ENCODE peak calls at places on chromosomes 11 and 22, in five cellular contexts. Y, B, L, F and Z are unnamed samples.

GRCh38 chr11:2690596-2691354 is 9.0 kb downstream of the KCNQ1OT1 start:
- DNase-seq in Y (no peak), B (peak; percentile 5), L (no peak), F (no peak), Z (no peak)

GRCh38 chr22:25710501-25710900 is 31.5 kb upstream of the MYO18B start:
- DNase-seq in Y (no peak), B (no peak), L (no peak), F (no peak), Z (no peak)

GRCh38 chr11:73359341-73359740 is 16.9 kb upstream of the RELT start:
- DNase-seq in Y (peak; percentile 89), B (no peak), L (no peak), F (no peak), Z (no peak)

GRCh38 chr22:49934144-49934890 is 15.9 kb downstream of the CRELD2 start:
- DNase-seq in Y (peak; percentile 62), B (peak; percentile 84), L (no peak), F (no peak), Z (peak; percentile 54)

GRCh38 chr22:19455585-19456370 is 8.3 kb upstream of the C22orf39 start:
- DNase-seq in Y (peak; percentile 32), B (no peak), L (no peak), F (no peak), Z (no peak)

GRCh38 chr11:112878228-112878627 is 83.0 kb upstream of the NCAM1 start:
- DNase-seq in Y (no peak), B (no peak), L (no peak), F (no peak), Z (peak; percentile 98)

GRCh38 chr22:24772493-24773220 is 1.9 kb downstream of the PIWIL3 start:
- DNase-seq in Y (peak; percentile 51), B (no peak), L (peak; percentile 71), F (no peak), Z (peak; percentile 32)

GRCh38 chr11:73323464-73323863 is 15.4 kb downstream of the ARHGEF17 start:
- DNase-seq in Y (peak; percentile 87), B (no peak), L (no peak), F (no peak), Z (peak; percentile 74)

GRCh38 chr11:95108671-95109551 is 19.3 kb downstream of the ENDOD1 start:
- DNase-seq in Y (peak; percentile 28), B (no peak), L (no peak), F (no peak), Z (no peak)

GRCh38 chr22:30866811-30867271 is 101.7 kb downstream of the MORC2 start:
- DNase-seq in Y (peak; percentile 12), B (peak; percentile 6), L (peak; percentile 15), F (no peak), Z (no peak)

GRCh38 chr11:15843309-15843857 is 513.0 kb downstream of the SOX6 start:
- DNase-seq in Y (no peak), B (no peak), L (no peak), F (no peak), Z (peak; percentile 89)

DNA sequence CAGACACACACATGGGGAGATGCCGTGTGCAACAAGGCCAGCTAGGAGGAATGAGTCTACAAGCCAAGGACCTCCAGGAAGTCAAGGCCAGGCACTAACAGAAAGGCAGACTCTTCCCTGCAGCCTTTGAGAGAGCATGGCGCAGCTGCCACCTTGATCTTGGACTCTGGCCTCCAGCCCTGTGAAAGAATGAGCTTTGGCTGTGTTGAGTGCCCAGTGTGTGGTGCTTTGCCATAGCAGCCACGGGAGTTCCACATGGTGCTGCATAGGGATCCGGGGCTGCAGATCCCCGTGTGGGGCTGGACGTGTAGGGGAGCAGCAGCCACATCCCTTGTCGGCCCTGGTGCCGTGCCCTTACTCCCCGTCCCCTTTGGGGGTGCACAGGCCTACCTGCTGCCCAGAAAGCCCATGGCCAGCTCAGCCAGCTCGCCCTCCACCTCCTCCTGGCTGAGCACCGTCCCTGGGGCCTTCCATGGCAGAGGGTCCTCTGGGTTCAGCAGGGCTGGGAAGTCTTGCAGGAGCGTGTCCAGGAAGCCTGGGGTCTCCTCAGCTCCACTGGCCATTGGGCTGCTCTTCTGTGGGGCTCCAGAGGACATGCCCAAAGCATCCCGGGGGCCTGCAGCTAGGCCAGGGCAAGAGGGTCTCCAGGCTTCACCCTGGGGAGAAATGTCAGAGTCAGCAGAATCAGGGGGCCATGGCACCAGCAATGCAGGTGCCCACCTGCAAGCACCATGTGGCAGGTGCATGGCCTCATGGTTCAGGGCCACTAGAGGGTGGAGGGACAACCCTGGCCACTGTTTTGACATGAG is 7.0 kb downstream of the PPM1F start:
- DNase-seq in Y (no peak), B (no peak), L (no peak), F (no peak), Z (no peak)
- H3K27ac ChIP-seq in Y (no peak overlapping the region), B (no peak overlapping the region), L (no peak overlapping the region), F (peak overlapping the region; percentile 92), Z (no peak overlapping the region)

GRCh38 chr11:35105319-35106063 is 33.5 kb upstream of the CD44 start:
- DNase-seq in Y (peak; percentile 58), B (no peak), L (no peak), F (no peak), Z (no peak)

GRCh38 chr11:35101223-35101622 is 37.7 kb upstream of the CD44 start:
- DNase-seq in Y (peak; percentile 65), B (no peak), L (no peak), F (no peak), Z (no peak)

GRCh38 chr11:35102267-35102666 is 36.7 kb upstream of the CD44 start:
- DNase-seq in Y (no peak), B (no peak), L (no peak), F (no peak), Z (no peak)

GRCh38 chr11:35104655-35105054 is 34.3 kb upstream of the CD44 start:
- DNase-seq in Y (no peak), B (no peak), L (no peak), F (no peak), Z (no peak)

GRCh38 chr11:35103366-35104194 is 35.4 kb upstream of the CD44 start:
- DNase-seq in Y (no peak), B (no peak), L (no peak), F (no peak), Z (peak; percentile 9)
- H3K4me3 ChIP-seq in Y (no peak overlapping the region), B (no peak overlapping the region), L (no peak overlapping the region), F (no peak overlapping the region), Z (no peak overlapping the region)

DNA sequence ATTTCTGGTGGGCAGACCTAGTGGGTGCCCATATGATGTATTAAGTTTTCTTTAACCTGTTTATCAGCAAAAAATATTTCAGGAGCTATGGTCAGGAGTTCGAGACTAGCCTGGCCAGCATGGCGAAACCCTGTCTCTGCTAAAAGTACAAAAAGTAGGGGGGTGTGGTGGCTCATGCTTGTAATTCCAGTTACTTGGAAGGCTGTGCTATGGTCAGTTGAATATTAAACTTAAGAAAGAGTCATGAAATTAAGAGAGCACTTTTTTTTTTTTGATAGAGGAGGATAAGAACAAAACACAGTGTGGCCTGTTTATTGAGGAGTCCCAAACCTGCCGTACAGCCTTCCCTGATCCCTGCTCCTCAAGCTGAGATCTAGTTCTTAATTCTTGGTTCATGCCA is 29.8 kb downstream of the OR6Q1 start:
- DNase-seq in Y (no peak), B (no peak), L (no peak), F (no peak), Z (no peak)
- H3K9me3 ChIP-seq in Y (no peaks in the 10 kb centered on the region), B (no peaks in the 10 kb centered on the region), L (no peaks in the 10 kb centered on the region), F (no peaks in the 10 kb centered on the region), Z (no peaks in the 10 kb centered on the region)

GRCh38 chr11:80592546-80592945 is 1151.7 kb upstream of the TENM4 start:
- DNase-seq in Y (no peak), B (no peak), L (no peak), F (no peak), Z (no peak)

GRCh38 chr11:80596291-80596810 is 1155.5 kb upstream of the TENM4 start:
- DNase-seq in Y (no peak), B (no peak), L (no peak), F (no peak), Z (no peak)

GRCh38 chr11:80598905-80599304 is 1158.1 kb upstream of the TENM4 start:
- DNase-seq in Y (no peak), B (no peak), L (no peak), F (no peak), Z (no peak)

GRCh38 chr11:80593981-80594380 is 1153.2 kb upstream of the TENM4 start:
- DNase-seq in Y (no peak), B (no peak), L (no peak), F (no peak), Z (no peak)

DNA sequence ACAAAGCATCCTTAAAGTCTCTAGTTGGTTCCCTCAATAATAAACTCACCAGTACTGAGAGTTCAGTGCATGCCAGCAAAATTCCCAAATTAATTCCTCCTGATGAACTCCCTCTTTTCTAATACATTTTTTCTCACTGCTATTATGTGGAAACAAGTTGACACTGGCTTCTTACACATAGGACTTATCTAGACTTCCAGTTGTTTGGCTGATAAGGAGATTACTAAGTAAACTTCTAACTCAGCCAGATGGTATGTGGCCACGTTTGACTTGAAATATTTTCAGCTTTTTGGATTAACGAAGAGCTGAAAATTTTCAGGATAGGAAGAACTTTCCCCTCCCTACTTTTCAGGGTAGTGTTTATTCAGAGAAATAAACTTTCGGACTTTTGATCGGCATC is 1154.2 kb upstream of the TENM4 start:
- DNase-seq in Y (no peak), B (no peak), L (no peak), F (no peak), Z (no peak)
- H3K27ac ChIP-seq in Y (no peak overlapping the region), B (no peak overlapping the region), L (no peak overlapping the region), F (no peak overlapping the region), Z (no peak overlapping the region)

GRCh38 chr22:46777609-46777970 is 15.1 kb downstream of the TBC1D22A start:
- DNase-seq in Y (no peak), B (no peak), L (no peak), F (no peak), Z (no peak)
- H3K4me3 ChIP-seq in Y (no peak overlapping the region), B (no peak overlapping the region), L (no peak overlapping the region), F (no peak overlapping the region), Z (no peak overlapping the region)

GRCh38 chr22:11605468-11605981 is 3922.5 kb upstream of the OR11H1 start:
- DNase-seq in Y (no peak), B (no peak), L (no peak), F (no peak), Z (no peak)
- H3K9me3 ChIP-seq in Y (peaks cover 5% of the 10 kb centered on the region), B (no peaks in the 10 kb centered on the region), L (no peaks in the 10 kb centered on the region), F (peaks cover 35% of the 10 kb centered on the region), Z (no peaks in the 10 kb centered on the region)

DNA sequence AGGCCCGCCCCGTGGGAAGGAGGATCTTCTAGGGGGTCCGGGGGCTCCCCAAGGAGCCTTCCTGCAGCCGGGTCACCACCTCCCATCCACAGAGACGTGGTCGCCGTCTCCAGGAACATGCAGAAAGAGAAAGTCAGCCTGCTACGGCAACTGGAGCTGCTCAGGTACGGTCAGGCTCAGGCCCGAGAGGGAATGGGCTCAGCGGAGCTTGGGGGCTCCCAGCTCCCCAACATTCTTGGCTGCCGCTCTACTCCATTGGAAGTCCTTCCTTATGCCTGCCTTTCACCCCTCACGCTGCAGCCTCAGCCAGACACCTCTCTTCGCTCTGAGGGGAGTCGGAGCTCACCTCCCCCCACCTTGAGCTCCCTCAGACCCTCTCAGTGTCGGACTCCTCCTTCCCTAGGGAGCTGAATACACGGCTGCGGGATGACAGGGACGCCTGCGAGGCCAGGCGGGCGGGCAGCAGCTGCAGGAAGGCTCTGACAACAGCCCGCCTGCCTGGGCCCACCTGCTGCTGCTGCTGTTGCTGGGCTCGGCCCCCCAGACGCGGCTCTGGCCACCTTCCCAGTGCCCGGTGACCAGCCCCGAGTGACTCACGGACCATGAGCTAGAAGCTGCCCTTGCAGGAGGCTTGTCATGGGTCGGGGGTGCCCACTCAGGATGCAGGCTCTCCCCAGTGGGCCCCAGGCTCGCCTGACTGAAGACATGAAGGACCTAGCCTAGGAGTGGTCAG is 1.5 kb upstream of the CD151 start:
- DNase-seq in Y (peak; percentile 77), B (peak; percentile 27), L (no peak), F (no peak), Z (peak; percentile 87)
- H3K27ac ChIP-seq in Y (no peak overlapping the region), B (no peak overlapping the region), L (peak overlapping the region; percentile 98), F (no peak overlapping the region), Z (peak overlapping the region; percentile 45)